ENCODE peak calls at places on chromosomes 1 and 21, in eight cellular contexts. One of them, this sample, is unnamed.

GRCh38 chr1:22275211-22275610 is 132.3 kb upstream of the WNT4 start:
- DNase-seq in progenitor cell of endocrine pancreas: no peak
- DNase-seq in fibroblast of lung: no peak
- DNase-seq in H9: no peak
- DNase-seq in prostate gland: no peak
- DNase-seq in body of pancreas: no peak
- DNase-seq in neural progenitor cell: no peak
- DNase-seq in heart right ventricle: no peak
- DNase-seq in this sample: no peak

GRCh38 chr1:93346472-93346991 is 825 bp downstream of the DR1 start:
- DNase-seq in body of pancreas: peak; percentile 15
- DNase-seq in H9: no peak
- DNase-seq in prostate gland: peak; percentile 9
- DNase-seq in heart right ventricle: no peak
- DNase-seq in progenitor cell of endocrine pancreas: no peak
- DNase-seq in neural progenitor cell: peak; percentile 50
- DNase-seq in fibroblast of lung: peak; percentile 30
- DNase-seq in this sample: no peak

GRCh38 chr1:85201340-85202091 is 700 bp upstream of the SYDE2 start:
- DNase-seq in heart right ventricle: peak; percentile 68
- DNase-seq in body of pancreas: peak; percentile 77
- DNase-seq in neural progenitor cell: peak; percentile 95
- DNase-seq in fibroblast of lung: peak; percentile 69
- DNase-seq in H9: peak; percentile 85
- DNase-seq in prostate gland: peak; percentile 66
- DNase-seq in progenitor cell of endocrine pancreas: peak; percentile 87
- DNase-seq in this sample: peak; percentile 53

GRCh38 chr1:91900538-91900937 is 14.6 kb upstream of the TGFBR3 start:
- DNase-seq in body of pancreas: no peak
- DNase-seq in heart right ventricle: no peak
- DNase-seq in fibroblast of lung: peak; percentile 95
- DNase-seq in progenitor cell of endocrine pancreas: no peak
- DNase-seq in neural progenitor cell: no peak
- DNase-seq in H9: no peak
- DNase-seq in prostate gland: no peak
- DNase-seq in this sample: no peak

GRCh38 chr1:20197329-20197791 is 11.0 kb upstream of the PLA2G2C start:
- DNase-seq in neural progenitor cell: no peak
- DNase-seq in body of pancreas: no peak
- DNase-seq in progenitor cell of endocrine pancreas: no peak
- DNase-seq in fibroblast of lung: no peak
- DNase-seq in heart right ventricle: no peak
- DNase-seq in H9: no peak
- DNase-seq in prostate gland: no peak
- DNase-seq in this sample: no peak

GRCh38 chr1:17239420-17239819 is 9.5 kb upstream of the PADI3 start:
- DNase-seq in neural progenitor cell: peak; percentile 93
- DNase-seq in heart right ventricle: no peak
- DNase-seq in fibroblast of lung: peak; percentile 97
- DNase-seq in prostate gland: no peak
- DNase-seq in progenitor cell of endocrine pancreas: peak; percentile 27
- DNase-seq in body of pancreas: peak; percentile 64
- DNase-seq in H9: peak; percentile 87
- DNase-seq in this sample: no peak

GRCh38 chr1:223219846-223220610 is 77.0 kb upstream of the TLR5 start:
- DNase-seq in heart right ventricle: no peak
- DNase-seq in body of pancreas: no peak
- DNase-seq in progenitor cell of endocrine pancreas: no peak
- DNase-seq in H9: no peak
- DNase-seq in neural progenitor cell: no peak
- DNase-seq in fibroblast of lung: no peak
- DNase-seq in prostate gland: no peak
- DNase-seq in this sample: no peak

GRCh38 chr1:19405761-19406481 is 79.4 kb downstream of the CAPZB start:
- DNase-seq in neural progenitor cell: peak; percentile 91
- DNase-seq in body of pancreas: no peak
- DNase-seq in fibroblast of lung: peak; percentile 81
- DNase-seq in prostate gland: no peak
- DNase-seq in H9: no peak
- DNase-seq in heart right ventricle: no peak
- DNase-seq in progenitor cell of endocrine pancreas: no peak
- DNase-seq in this sample: no peak

GRCh38 chr1:240508201-240508600 is 103.8 kb downstream of the GREM2 start:
- DNase-seq in H9: no peak
- DNase-seq in fibroblast of lung: no peak
- DNase-seq in prostate gland: no peak
- DNase-seq in heart right ventricle: no peak
- DNase-seq in progenitor cell of endocrine pancreas: no peak
- DNase-seq in body of pancreas: no peak
- DNase-seq in neural progenitor cell: no peak
- DNase-seq in this sample: no peak

GRCh38 chr1:150164224-150164623 is 14.5 kb downstream of the PLEKHO1 start:
- DNase-seq in H9: no peak
- DNase-seq in fibroblast of lung: no peak
- DNase-seq in neural progenitor cell: no peak
- DNase-seq in prostate gland: no peak
- DNase-seq in progenitor cell of endocrine pancreas: no peak
- DNase-seq in heart right ventricle: peak; percentile 36
- DNase-seq in body of pancreas: peak; percentile 53
- DNase-seq in this sample: no peak

GRCh38 chr1:19450811-19451564 is 34.4 kb downstream of the CAPZB start:
- DNase-seq in prostate gland: peak; percentile 64
- DNase-seq in progenitor cell of endocrine pancreas: no peak
- DNase-seq in fibroblast of lung: peak; percentile 99
- DNase-seq in neural progenitor cell: no peak
- DNase-seq in body of pancreas: peak; percentile 61
- DNase-seq in heart right ventricle: no peak
- DNase-seq in H9: no peak
- DNase-seq in this sample: no peak

GRCh38 chr1:197598935-197599334 is 176.3 kb downstream of the DENND1B start:
- DNase-seq in body of pancreas: no peak
- DNase-seq in neural progenitor cell: no peak
- DNase-seq in fibroblast of lung: no peak
- DNase-seq in heart right ventricle: no peak
- DNase-seq in H9: no peak
- DNase-seq in prostate gland: no peak
- DNase-seq in progenitor cell of endocrine pancreas: no peak
- DNase-seq in this sample: no peak

GRCh38 chr1:152982076-152982475 is 1.8 kb upstream of the SPRR1A start:
- DNase-seq in body of pancreas: no peak
- DNase-seq in progenitor cell of endocrine pancreas: no peak
- DNase-seq in heart right ventricle: no peak
- DNase-seq in fibroblast of lung: no peak
- DNase-seq in H9: no peak
- DNase-seq in prostate gland: no peak
- DNase-seq in neural progenitor cell: no peak
- DNase-seq in this sample: no peak

GRCh38 chr1:4323309-4323708 is 331.1 kb upstream of the AJAP1 start:
- DNase-seq in H9: no peak
- DNase-seq in fibroblast of lung: no peak
- DNase-seq in neural progenitor cell: no peak
- DNase-seq in heart right ventricle: no peak
- DNase-seq in progenitor cell of endocrine pancreas: no peak
- DNase-seq in body of pancreas: no peak
- DNase-seq in prostate gland: no peak
- DNase-seq in this sample: no peak

GRCh38 chr1:60510162-60510561 is 436.6 kb upstream of the C1orf87 start:
- DNase-seq in body of pancreas: no peak
- DNase-seq in fibroblast of lung: peak; percentile 2
- DNase-seq in prostate gland: no peak
- DNase-seq in neural progenitor cell: no peak
- DNase-seq in H9: no peak
- DNase-seq in heart right ventricle: no peak
- DNase-seq in progenitor cell of endocrine pancreas: no peak
- DNase-seq in this sample: no peak

GRCh38 chr1:47401761-47402160 is 14.3 kb upstream of the FOXE3 start:
- DNase-seq in H9: no peak
- DNase-seq in fibroblast of lung: no peak
- DNase-seq in neural progenitor cell: no peak
- DNase-seq in progenitor cell of endocrine pancreas: no peak
- DNase-seq in prostate gland: no peak
- DNase-seq in heart right ventricle: no peak
- DNase-seq in body of pancreas: no peak
- DNase-seq in this sample: no peak

GRCh38 chr1:6259491-6260362 is 1.2 kb downstream of the GPR153 start:
- DNase-seq in neural progenitor cell: peak; percentile 94
- DNase-seq in progenitor cell of endocrine pancreas: peak; percentile 68
- DNase-seq in heart right ventricle: peak; percentile 85
- DNase-seq in prostate gland: peak; percentile 77
- DNase-seq in fibroblast of lung: peak; percentile 71
- DNase-seq in body of pancreas: peak; percentile 75
- DNase-seq in H9: peak; percentile 87
- DNase-seq in this sample: peak; percentile 57

GRCh38 chr1:226444901-226445300 is 37.0 kb upstream of the PARP1 start:
- DNase-seq in heart right ventricle: no peak
- DNase-seq in prostate gland: no peak
- DNase-seq in progenitor cell of endocrine pancreas: no peak
- DNase-seq in H9: peak; percentile 47
- DNase-seq in fibroblast of lung: no peak
- DNase-seq in body of pancreas: peak; percentile 14
- DNase-seq in neural progenitor cell: no peak
- DNase-seq in this sample: no peak
- TF ChIP-seq CTCF in heart right ventricle: no peak
- TF ChIP-seq CTCF in prostate gland: no peak
- TF ChIP-seq CTCF in progenitor cell of endocrine pancreas: peak; percentile 7
- TF ChIP-seq CTCF in H9: peak; percentile 36
- TF ChIP-seq CTCF in fibroblast of lung: no peak
- TF ChIP-seq CTCF in body of pancreas: no peak
- TF ChIP-seq CTCF in neural progenitor cell: no peak
- TF ChIP-seq CTCF in this sample: no peak

GRCh38 chr1:189220750-189221149 is 1256.9 kb downstream of the BRINP3 start:
- DNase-seq in fibroblast of lung: no peak
- DNase-seq in prostate gland: no peak
- DNase-seq in heart right ventricle: no peak
- DNase-seq in neural progenitor cell: no peak
- DNase-seq in progenitor cell of endocrine pancreas: no peak
- DNase-seq in H9: no peak
- DNase-seq in body of pancreas: no peak
- DNase-seq in this sample: no peak
- TF ChIP-seq CTCF in fibroblast of lung: peak; percentile 56
- TF ChIP-seq CTCF in prostate gland: no peak
- TF ChIP-seq CTCF in heart right ventricle: no peak
- TF ChIP-seq CTCF in neural progenitor cell: peak; percentile 39
- TF ChIP-seq CTCF in progenitor cell of endocrine pancreas: peak; percentile 30
- TF ChIP-seq CTCF in H9: peak; percentile 54
- TF ChIP-seq CTCF in body of pancreas: no peak
- TF ChIP-seq CTCF in this sample: no peak

GRCh38 chr21:45050786-45051489 is 23.4 kb upstream of the ADARB1 start:
- DNase-seq in fibroblast of lung: peak; percentile 71
- DNase-seq in progenitor cell of endocrine pancreas: no peak
- DNase-seq in body of pancreas: no peak
- DNase-seq in prostate gland: no peak
- DNase-seq in H9: no peak
- DNase-seq in neural progenitor cell: no peak
- DNase-seq in heart right ventricle: no peak
- DNase-seq in this sample: no peak

GRCh38 chr21:45049725-45050359 is 24.5 kb upstream of the ADARB1 start:
- DNase-seq in heart right ventricle: no peak
- DNase-seq in progenitor cell of endocrine pancreas: no peak
- DNase-seq in neural progenitor cell: peak; percentile 24
- DNase-seq in H9: no peak
- DNase-seq in fibroblast of lung: no peak
- DNase-seq in body of pancreas: no peak
- DNase-seq in prostate gland: no peak
- DNase-seq in this sample: no peak

GRCh38 chr21:45051580-45052434 is 22.6 kb upstream of the ADARB1 start:
- DNase-seq in prostate gland: no peak
- DNase-seq in neural progenitor cell: no peak
- DNase-seq in progenitor cell of endocrine pancreas: no peak
- DNase-seq in body of pancreas: no peak
- DNase-seq in fibroblast of lung: no peak
- DNase-seq in H9: no peak
- DNase-seq in heart right ventricle: no peak
- DNase-seq in this sample: no peak

GRCh38 chr21:45048968-45049367 is 25.4 kb upstream of the ADARB1 start:
- DNase-seq in heart right ventricle: no peak
- DNase-seq in progenitor cell of endocrine pancreas: no peak
- DNase-seq in fibroblast of lung: no peak
- DNase-seq in H9: no peak
- DNase-seq in prostate gland: no peak
- DNase-seq in body of pancreas: no peak
- DNase-seq in neural progenitor cell: no peak
- DNase-seq in this sample: no peak

GRCh38 chr21:45050361-45050785 is 24.0 kb upstream of the ADARB1 start:
- DNase-seq in body of pancreas: no peak
- DNase-seq in neural progenitor cell: no peak
- DNase-seq in progenitor cell of endocrine pancreas: no peak
- DNase-seq in H9: no peak
- DNase-seq in heart right ventricle: no peak
- DNase-seq in prostate gland: no peak
- DNase-seq in fibroblast of lung: no peak
- DNase-seq in this sample: no peak
- TF ChIP-seq CTCF in body of pancreas: no peak
- TF ChIP-seq CTCF in neural progenitor cell: no peak
- TF ChIP-seq CTCF in progenitor cell of endocrine pancreas: no peak
- TF ChIP-seq CTCF in H9: no peak
- TF ChIP-seq CTCF in heart right ventricle: no peak
- TF ChIP-seq CTCF in prostate gland: no peak
- TF ChIP-seq CTCF in fibroblast of lung: no peak
- TF ChIP-seq CTCF in this sample: no peak

GRCh38 chr1:35857830-35858229 is 25.2 kb upstream of the AGO1 start:
- DNase-seq in H9: no peak
- DNase-seq in progenitor cell of endocrine pancreas: no peak
- DNase-seq in fibroblast of lung: peak; percentile 27
- DNase-seq in prostate gland: no peak
- DNase-seq in neural progenitor cell: peak; percentile 12
- DNase-seq in heart right ventricle: no peak
- DNase-seq in body of pancreas: no peak
- DNase-seq in this sample: no peak
- TF ChIP-seq CTCF in H9: peak; percentile 51
- TF ChIP-seq CTCF in progenitor cell of endocrine pancreas: no peak
- TF ChIP-seq CTCF in fibroblast of lung: peak; percentile 29
- TF ChIP-seq CTCF in prostate gland: no peak
- TF ChIP-seq CTCF in neural progenitor cell: peak; percentile 26
- TF ChIP-seq CTCF in heart right ventricle: peak; percentile 40
- TF ChIP-seq CTCF in body of pancreas: no peak
- TF ChIP-seq CTCF in this sample: no peak

DNA sequence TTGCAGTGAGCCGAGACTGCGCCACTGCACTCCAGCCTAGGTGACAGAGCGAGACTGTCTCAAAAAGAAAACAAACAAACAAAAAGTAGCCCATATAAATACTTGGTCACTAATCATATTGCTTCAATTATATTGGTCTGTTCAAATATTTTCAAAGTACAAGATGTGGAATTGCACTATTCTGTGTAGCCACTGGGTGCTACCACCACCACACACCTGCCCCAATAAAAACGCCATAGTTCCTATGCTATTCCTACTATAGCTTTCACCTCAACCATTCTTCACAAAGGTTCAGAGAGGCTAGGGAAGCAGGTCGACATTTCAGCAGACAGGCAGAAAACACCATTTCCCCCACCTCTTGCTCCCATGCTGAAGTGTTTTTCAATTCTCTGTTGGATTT is 16.7 kb downstream of the NDC1 start:
- DNase-seq in prostate gland: no peak
- DNase-seq in progenitor cell of endocrine pancreas: no peak
- DNase-seq in fibroblast of lung: no peak
- DNase-seq in neural progenitor cell: no peak
- DNase-seq in body of pancreas: no peak
- DNase-seq in H9: no peak
- DNase-seq in heart right ventricle: no peak
- DNase-seq in this sample: no peak
- TF ChIP-seq CTCF in prostate gland: no peak
- TF ChIP-seq CTCF in progenitor cell of endocrine pancreas: peak; percentile 20
- TF ChIP-seq CTCF in fibroblast of lung: no peak
- TF ChIP-seq CTCF in neural progenitor cell: no peak
- TF ChIP-seq CTCF in body of pancreas: no peak
- TF ChIP-seq CTCF in H9: peak; percentile 17
- TF ChIP-seq CTCF in heart right ventricle: no peak
- TF ChIP-seq CTCF in this sample: no peak

GRCh38 chr1:208997726-208998312 is 585.7 kb upstream of the CAMK1G start:
- DNase-seq in progenitor cell of endocrine pancreas: no peak
- DNase-seq in prostate gland: no peak
- DNase-seq in fibroblast of lung: peak; percentile 9
- DNase-seq in neural progenitor cell: no peak
- DNase-seq in body of pancreas: no peak
- DNase-seq in heart right ventricle: no peak
- DNase-seq in H9: no peak
- DNase-seq in this sample: no peak
- TF ChIP-seq CTCF in progenitor cell of endocrine pancreas: peak; percentile 43
- TF ChIP-seq CTCF in prostate gland: no peak
- TF ChIP-seq CTCF in fibroblast of lung: peak; percentile 70
- TF ChIP-seq CTCF in neural progenitor cell: peak; percentile 45
- TF ChIP-seq CTCF in body of pancreas: no peak
- TF ChIP-seq CTCF in heart right ventricle: peak; percentile 32
- TF ChIP-seq CTCF in H9: peak; percentile 65
- TF ChIP-seq CTCF in this sample: no peak

This sample was measured in activated B cell treated with CpG ODN at 0.5 μM for 24 hours.